ENCODE peak calls at places on chromosome 20, in five cellular contexts. C is Caki2, B is HL-60, U is AG04450, N is activated gamma-delta T cell. I is an unnamed sample.

GRCh38 chr20:5156670-5157448 is 30.1 kb downstream of the CDS2 start:
- DNase-seq in C (peak; percentile 36), B (no peak), U (no peak), N (no peak), I (peak; percentile 57)

GRCh38 chr20:2986466-2986865 is 57.0 kb upstream of the GNRH2 start:
- DNase-seq in C (no peak), B (peak; percentile 59), U (no peak), N (no peak), I (no peak)

GRCh38 chr20:15942130-15942529 is 631.1 kb downstream of the KIF16B start:
- DNase-seq in C (peak; percentile 33), B (no peak), U (no peak), N (no peak), I (no peak)

GRCh38 chr20:50286609-50287008 is 96.0 kb downstream of the CEBPB start:
- DNase-seq in C (peak; percentile 67), B (no peak), U (no peak), N (no peak), I (peak; percentile 40)

GRCh38 chr20:36231331-36231730 is 4.9 kb upstream of the AAR2 start:
- DNase-seq in C (no peak), B (no peak), U (no peak), N (no peak), I (no peak)

GRCh38 chr20:13898012-13898612 is 92.3 kb downstream of the SEL1L2 start:
- DNase-seq in C (no peak), B (no peak), U (no peak), N (no peak), I (no peak)

GRCh38 chr20:41030536-41031242 is 2.1 kb downstream of the TOP1 start:
- DNase-seq in C (no peak), B (no peak), U (peak; percentile 51), N (no peak), I (no peak)

GRCh38 chr20:8326196-8326595 is 194.1 kb downstream of the PLCB1 start:
- DNase-seq in C (no peak), B (no peak), U (no peak), N (no peak), I (no peak)

GRCh38 chr20:18533491-18533890 is 25.8 kb downstream of the SEC23B start:
- DNase-seq in C (no peak), B (no peak), U (no peak), N (no peak), I (peak; percentile 8)

GRCh38 chr20:3051385-3052019 is 5.7 kb downstream of the MRPS26 start:
- DNase-seq in C (no peak), B (no peak), U (no peak), N (no peak), I (no peak)

GRCh38 chr20:33175123-33175522 is 7.2 kb downstream of the BPIFA2 start:
- DNase-seq in C (no peak), B (no peak), U (no peak), N (no peak), I (no peak)

GRCh38 chr20:38073307-38074010 is 39.9 kb downstream of the RPRD1B start:
- DNase-seq in C (peak; percentile 33), B (no peak), U (peak; percentile 93), N (no peak), I (peak; percentile 53)

GRCh38 chr20:2760381-2761305 is 39.8 kb downstream of the CPXM1 start:
- DNase-seq in C (no peak), B (no peak), U (no peak), N (no peak), I (no peak)

GRCh38 chr20:45963059-45964011 is 8.7 kb downstream of the ZNF335 start:
- DNase-seq in C (peak; percentile 52), B (no peak), U (no peak), N (no peak), I (peak; percentile 41)

GRCh38 chr20:64022671-64023070 is 13.3 kb upstream of the C20orf204 start:
- DNase-seq in C (no peak), B (no peak), U (no peak), N (no peak), I (no peak)

GRCh38 chr20:57325632-57326356 is 3.8 kb upstream of the SPO11 start:
- DNase-seq in C (no peak), B (no peak), U (no peak), N (no peak), I (no peak)

GRCh38 chr20:23782366-23782983 is 31.7 kb upstream of the CST1 start:
- DNase-seq in C (peak; percentile 43), B (no peak), U (no peak), N (no peak), I (peak; percentile 22)

GRCh38 chr20:11324990-11325389 is 592.7 kb upstream of the BTBD3 start:
- DNase-seq in C (no peak), B (no peak), U (no peak), N (no peak), I (no peak)

I was measured in ACHN.